ENCODE peak calls at places on chromosomes 2 and 18, in seven cellular contexts. One of them, this sample, is unnamed.

GRCh38 chr2:23209059-23209458 is 175.9 kb upstream of the KLHL29 start:
- DNase-seq in neural progenitor cell: no peak
- DNase-seq in SJSA1: no peak
- DNase-seq in thoracic aorta: no peak
- DNase-seq in psoas muscle: no peak
- DNase-seq in tibial artery: no peak
- DNase-seq in transverse colon: no peak
- DNase-seq in this sample: no peak

GRCh38 chr2:8241317-8241716 is 440.5 kb upstream of the ID2 start:
- DNase-seq in neural progenitor cell: no peak
- DNase-seq in SJSA1: no peak
- DNase-seq in thoracic aorta: no peak
- DNase-seq in psoas muscle: no peak
- DNase-seq in tibial artery: no peak
- DNase-seq in transverse colon: no peak
- DNase-seq in this sample: no peak

GRCh38 chr2:104784264-104784663 is 69.7 kb upstream of the POU3F3 start:
- DNase-seq in neural progenitor cell: no peak
- DNase-seq in SJSA1: no peak
- DNase-seq in thoracic aorta: no peak
- DNase-seq in psoas muscle: no peak
- DNase-seq in tibial artery: no peak
- DNase-seq in transverse colon: no peak
- DNase-seq in this sample: no peak

GRCh38 chr2:37617119-37617892 is 54.1 kb downstream of the CDC42EP3 start:
- DNase-seq in neural progenitor cell: no peak
- DNase-seq in SJSA1: no peak
- DNase-seq in thoracic aorta: no peak
- DNase-seq in psoas muscle: no peak
- DNase-seq in tibial artery: no peak
- DNase-seq in transverse colon: no peak
- DNase-seq in this sample: no peak

GRCh38 chr2:85662899-85663683 is 4.9 kb downstream of the SFTPB start:
- DNase-seq in neural progenitor cell: no peak
- DNase-seq in SJSA1: peak; percentile 33
- DNase-seq in thoracic aorta: peak; percentile 39
- DNase-seq in psoas muscle: no peak
- DNase-seq in tibial artery: peak; percentile 79
- DNase-seq in transverse colon: no peak
- DNase-seq in this sample: no peak

GRCh38 chr18:48540329-48541025 is 1.6 kb downstream of the CTIF start:
- DNase-seq in neural progenitor cell: peak; percentile 84
- DNase-seq in SJSA1: peak; percentile 89
- DNase-seq in thoracic aorta: no peak
- DNase-seq in psoas muscle: peak; percentile 89
- DNase-seq in tibial artery: peak; percentile 89
- DNase-seq in transverse colon: peak; percentile 77
- DNase-seq in this sample: peak; percentile 66

GRCh38 chr18:8952796-8953760 is 149.4 kb upstream of the NDUFV2 start:
- DNase-seq in neural progenitor cell: no peak
- DNase-seq in SJSA1: no peak
- DNase-seq in thoracic aorta: no peak
- DNase-seq in psoas muscle: no peak
- DNase-seq in tibial artery: no peak
- DNase-seq in transverse colon: no peak
- DNase-seq in this sample: no peak

GRCh38 chr2:43346619-43347018 is 120.2 kb upstream of the ZFP36L2 start:
- DNase-seq in neural progenitor cell: no peak
- DNase-seq in SJSA1: no peak
- DNase-seq in thoracic aorta: no peak
- DNase-seq in psoas muscle: no peak
- DNase-seq in tibial artery: no peak
- DNase-seq in transverse colon: no peak
- DNase-seq in this sample: no peak

GRCh38 chr2:68721482-68722071 is 13.0 kb upstream of the ARHGAP25 start:
- DNase-seq in neural progenitor cell: no peak
- DNase-seq in SJSA1: no peak
- DNase-seq in thoracic aorta: no peak
- DNase-seq in psoas muscle: no peak
- DNase-seq in tibial artery: no peak
- DNase-seq in transverse colon: peak; percentile 35
- DNase-seq in this sample: peak; percentile 49

GRCh38 chr2:200305797-200306718 is at the start of gene SPATS2L:
- DNase-seq in neural progenitor cell: peak; percentile 70
- DNase-seq in SJSA1: peak; percentile 76
- DNase-seq in thoracic aorta: peak; percentile 31
- DNase-seq in psoas muscle: peak; percentile 88
- DNase-seq in tibial artery: peak; percentile 85
- DNase-seq in transverse colon: peak; percentile 81
- DNase-seq in this sample: peak; percentile 93

GRCh38 chr2:8334866-8335325 is 347.0 kb upstream of the ID2 start:
- DNase-seq in neural progenitor cell: no peak
- DNase-seq in SJSA1: no peak
- DNase-seq in thoracic aorta: no peak
- DNase-seq in psoas muscle: no peak
- DNase-seq in tibial artery: no peak
- DNase-seq in transverse colon: no peak
- DNase-seq in this sample: no peak

GRCh38 chr2:96262306-96262705 is 3.5 kb downstream of the TMEM127 start:
- DNase-seq in neural progenitor cell: no peak
- DNase-seq in SJSA1: no peak
- DNase-seq in thoracic aorta: no peak
- DNase-seq in psoas muscle: no peak
- DNase-seq in tibial artery: no peak
- DNase-seq in transverse colon: no peak
- DNase-seq in this sample: no peak
- H3K4me1 ChIP-seq in neural progenitor cell: peaks cover 6% of the 10 kb centered on the region
- H3K4me1 ChIP-seq in SJSA1: peaks cover 34% of the 10 kb centered on the region
- H3K4me1 ChIP-seq in thoracic aorta: peaks cover 82% of the 10 kb centered on the region
- H3K4me1 ChIP-seq in psoas muscle: peaks cover 75% of the 10 kb centered on the region
- H3K4me1 ChIP-seq in tibial artery: peaks cover 86% of the 10 kb centered on the region
- H3K4me1 ChIP-seq in transverse colon: peaks cover 49% of the 10 kb centered on the region
- H3K4me1 ChIP-seq in this sample: peaks cover 23% of the 10 kb centered on the region

GRCh38 chr18:63147973-63148372 is 171.6 kb downstream of the BCL2 start:
- DNase-seq in neural progenitor cell: no peak
- DNase-seq in SJSA1: no peak
- DNase-seq in thoracic aorta: no peak
- DNase-seq in psoas muscle: no peak
- DNase-seq in tibial artery: no peak
- DNase-seq in transverse colon: no peak
- DNase-seq in this sample: no peak

GRCh38 chr18:63144748-63145147 is 174.8 kb downstream of the BCL2 start:
- DNase-seq in neural progenitor cell: no peak
- DNase-seq in SJSA1: no peak
- DNase-seq in thoracic aorta: no peak
- DNase-seq in psoas muscle: no peak
- DNase-seq in tibial artery: peak; percentile 90
- DNase-seq in transverse colon: no peak
- DNase-seq in this sample: no peak

GRCh38 chr18:63147010-63147409 is 172.6 kb downstream of the BCL2 start:
- DNase-seq in neural progenitor cell: no peak
- DNase-seq in SJSA1: no peak
- DNase-seq in thoracic aorta: no peak
- DNase-seq in psoas muscle: no peak
- DNase-seq in tibial artery: no peak
- DNase-seq in transverse colon: no peak
- DNase-seq in this sample: no peak

GRCh38 chr18:63148449-63149199 is 170.9 kb downstream of the BCL2 start:
- DNase-seq in neural progenitor cell: no peak
- DNase-seq in SJSA1: peak; percentile 47
- DNase-seq in thoracic aorta: no peak
- DNase-seq in psoas muscle: peak; percentile 64
- DNase-seq in tibial artery: peak; percentile 80
- DNase-seq in transverse colon: no peak
- DNase-seq in this sample: no peak

GRCh38 chr18:63146185-63146584 is 173.4 kb downstream of the BCL2 start:
- DNase-seq in neural progenitor cell: no peak
- DNase-seq in SJSA1: no peak
- DNase-seq in thoracic aorta: no peak
- DNase-seq in psoas muscle: no peak
- DNase-seq in tibial artery: no peak
- DNase-seq in transverse colon: no peak
- DNase-seq in this sample: no peak
- H3K4me1 ChIP-seq in neural progenitor cell: no peaks in the 10 kb centered on the region
- H3K4me1 ChIP-seq in SJSA1: no peaks in the 10 kb centered on the region
- H3K4me1 ChIP-seq in thoracic aorta: peaks cover 58% of the 10 kb centered on the region
- H3K4me1 ChIP-seq in psoas muscle: peaks cover 68% of the 10 kb centered on the region
- H3K4me1 ChIP-seq in tibial artery: peaks cover 59% of the 10 kb centered on the region
- H3K4me1 ChIP-seq in transverse colon: peaks cover 5% of the 10 kb centered on the region
- H3K4me1 ChIP-seq in this sample: peaks cover 6% of the 10 kb centered on the region

GRCh38 chr18:14937271-14937670 is 189.3 kb downstream of the ANKRD30B start:
- DNase-seq in neural progenitor cell: no peak
- DNase-seq in SJSA1: no peak
- DNase-seq in thoracic aorta: no peak
- DNase-seq in psoas muscle: no peak
- DNase-seq in tibial artery: no peak
- DNase-seq in transverse colon: no peak
- DNase-seq in this sample: no peak
- H3K4me1 ChIP-seq in neural progenitor cell: no peaks in the 10 kb centered on the region
- H3K4me1 ChIP-seq in SJSA1: no peaks in the 10 kb centered on the region
- H3K4me1 ChIP-seq in thoracic aorta: no peaks in the 10 kb centered on the region
- H3K4me1 ChIP-seq in psoas muscle: no peaks in the 10 kb centered on the region
- H3K4me1 ChIP-seq in tibial artery: no peaks in the 10 kb centered on the region
- H3K4me1 ChIP-seq in transverse colon: peaks cover 14% of the 10 kb centered on the region
- H3K4me1 ChIP-seq in this sample: no peaks in the 10 kb centered on the region

DNA sequence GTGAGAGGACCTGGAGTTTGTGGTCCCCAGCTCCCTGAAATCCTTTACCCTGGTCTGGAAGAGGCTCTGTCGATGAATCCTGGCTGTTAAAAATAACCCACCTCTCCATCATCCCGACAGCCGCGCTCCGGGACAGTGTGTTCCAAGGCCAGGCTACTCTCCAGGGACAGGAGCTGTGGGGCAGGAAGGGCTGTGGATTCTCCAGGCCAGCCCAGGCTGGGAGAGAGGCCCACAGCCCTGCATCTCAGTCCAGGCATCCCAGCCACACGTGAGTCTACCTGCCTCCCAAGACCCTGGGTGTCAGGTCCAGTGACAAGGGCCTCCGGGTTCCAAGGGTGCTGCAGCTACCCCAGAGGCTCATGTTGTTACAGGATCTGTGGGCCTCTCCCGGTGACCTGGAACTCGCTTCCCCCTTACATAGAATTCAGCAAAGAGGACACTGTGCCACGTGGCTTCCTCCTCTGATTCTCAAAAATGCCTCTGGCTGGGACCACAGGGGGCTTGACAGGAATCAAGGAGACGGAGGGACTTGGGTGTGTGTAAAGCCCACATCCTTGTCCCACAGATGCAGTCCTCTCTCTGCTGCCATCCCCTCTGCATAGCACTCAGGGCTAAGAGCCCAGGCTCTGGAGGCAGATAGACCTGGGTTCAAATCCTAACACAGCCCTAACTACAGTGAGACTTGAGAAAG is 17.3 kb downstream of the ADRA2B start:
- DNase-seq in neural progenitor cell: no peak
- DNase-seq in SJSA1: no peak
- DNase-seq in thoracic aorta: no peak
- DNase-seq in psoas muscle: peak; percentile 76
- DNase-seq in tibial artery: peak; percentile 61
- DNase-seq in transverse colon: peak; percentile 4
- DNase-seq in this sample: no peak
- H3K4me1 ChIP-seq in neural progenitor cell: peaks cover 4% of the 10 kb centered on the region
- H3K4me1 ChIP-seq in SJSA1: no peaks in the 10 kb centered on the region
- H3K4me1 ChIP-seq in thoracic aorta: peaks cover 22% of the 10 kb centered on the region
- H3K4me1 ChIP-seq in psoas muscle: peaks cover 8% of the 10 kb centered on the region
- H3K4me1 ChIP-seq in tibial artery: no peaks in the 10 kb centered on the region
- H3K4me1 ChIP-seq in transverse colon: no peaks in the 10 kb centered on the region
- H3K4me1 ChIP-seq in this sample: peaks cover 5% of the 10 kb centered on the region

GRCh38 chr2:218291318-218291933 is 877 bp downstream of the TMBIM1 start:
- DNase-seq in neural progenitor cell: no peak
- DNase-seq in SJSA1: no peak
- DNase-seq in thoracic aorta: no peak
- DNase-seq in psoas muscle: no peak
- DNase-seq in tibial artery: no peak
- DNase-seq in transverse colon: no peak
- DNase-seq in this sample: no peak

GRCh38 chr2:218294430-218294999 is 2.2 kb upstream of the TMBIM1 start:
- DNase-seq in neural progenitor cell: no peak
- DNase-seq in SJSA1: no peak
- DNase-seq in thoracic aorta: no peak
- DNase-seq in psoas muscle: no peak
- DNase-seq in tibial artery: no peak
- DNase-seq in transverse colon: no peak
- DNase-seq in this sample: no peak

GRCh38 chr2:218291934-218292699 is at the start of gene TMBIM1:
- DNase-seq in neural progenitor cell: peak; percentile 89
- DNase-seq in SJSA1: peak; percentile 74
- DNase-seq in thoracic aorta: no peak
- DNase-seq in psoas muscle: peak; percentile 92
- DNase-seq in tibial artery: peak; percentile 91
- DNase-seq in transverse colon: peak; percentile 84
- DNase-seq in this sample: no peak

GRCh38 chr2:218293715-218294429 is 1.6 kb upstream of the TMBIM1 start:
- DNase-seq in neural progenitor cell: no peak
- DNase-seq in SJSA1: no peak
- DNase-seq in thoracic aorta: no peak
- DNase-seq in psoas muscle: no peak
- DNase-seq in tibial artery: no peak
- DNase-seq in transverse colon: no peak
- DNase-seq in this sample: no peak

GRCh38 chr2:218292700-218293014 is 354 bp upstream of the TMBIM1 start:
- DNase-seq in neural progenitor cell: no peak
- DNase-seq in SJSA1: no peak
- DNase-seq in thoracic aorta: no peak
- DNase-seq in psoas muscle: no peak
- DNase-seq in tibial artery: no peak
- DNase-seq in transverse colon: no peak
- DNase-seq in this sample: no peak
- H3K4me1 ChIP-seq in neural progenitor cell: peaks cover 20% of the 10 kb centered on the region
- H3K4me1 ChIP-seq in SJSA1: peaks cover 27% of the 10 kb centered on the region
- H3K4me1 ChIP-seq in thoracic aorta: peaks cover 89% of the 10 kb centered on the region
- H3K4me1 ChIP-seq in psoas muscle: peaks cover 36% of the 10 kb centered on the region
- H3K4me1 ChIP-seq in tibial artery: peaks cover 88% of the 10 kb centered on the region
- H3K4me1 ChIP-seq in transverse colon: peaks cover 38% of the 10 kb centered on the region
- H3K4me1 ChIP-seq in this sample: peaks cover 10% of the 10 kb centered on the region

This sample was measured in SJCRH30.